ENCODE peak calls at places on chromosome 1, in five cellular contexts. One of them, this sample, is unnamed.

GRCh38 chr1:10795305-10796021 is 983 bp downstream of the CASZ1 start:
- DNase-seq in GM20000: peak; percentile 54
- DNase-seq in GM12865: no peak
- DNase-seq in heart left ventricle: no peak
- DNase-seq in cardiac fibroblast: peak; percentile 23
- DNase-seq in this sample: no peak

GRCh38 chr1:20093940-20094391 is 24.0 kb downstream of the PLA2G5 start:
- DNase-seq in GM20000: no peak
- DNase-seq in GM12865: no peak
- DNase-seq in heart left ventricle: peak; percentile 75
- DNase-seq in cardiac fibroblast: peak; percentile 34
- DNase-seq in this sample: no peak

GRCh38 chr1:203177471-203178039 is 1.9 kb upstream of the MYBPH start:
- DNase-seq in cardiac fibroblast: peak; percentile 63
- DNase-seq in heart left ventricle: peak; percentile 47
- DNase-seq in GM12865: no peak
- DNase-seq in GM20000: no peak
- DNase-seq in this sample: no peak

GRCh38 chr1:187244623-187245022 is 415.9 kb downstream of the PLA2G4A start:
- DNase-seq in cardiac fibroblast: no peak
- DNase-seq in heart left ventricle: no peak
- DNase-seq in GM12865: peak; percentile 21
- DNase-seq in GM20000: no peak
- DNase-seq in this sample: no peak

GRCh38 chr1:76759950-76760349 is 107.3 kb upstream of the ST6GALNAC5 start:
- DNase-seq in cardiac fibroblast: peak; percentile 16
- DNase-seq in heart left ventricle: no peak
- DNase-seq in GM12865: no peak
- DNase-seq in GM20000: no peak
- DNase-seq in this sample: peak; percentile 14

GRCh38 chr1:172779501-172779900 is 120.6 kb downstream of the FASLG start:
- DNase-seq in heart left ventricle: no peak
- DNase-seq in cardiac fibroblast: no peak
- DNase-seq in GM12865: no peak
- DNase-seq in GM20000: no peak
- DNase-seq in this sample: no peak

GRCh38 chr1:201354151-201354900 is 23.2 kb downstream of the TNNT2 start:
- DNase-seq in heart left ventricle: peak; percentile 23
- DNase-seq in GM12865: no peak
- DNase-seq in GM20000: no peak
- DNase-seq in cardiac fibroblast: no peak
- DNase-seq in this sample: no peak

GRCh38 chr1:2597441-2598328 is 11.1 kb downstream of the PRXL2B start:
- DNase-seq in cardiac fibroblast: no peak
- DNase-seq in GM12865: no peak
- DNase-seq in GM20000: no peak
- DNase-seq in heart left ventricle: peak; percentile 52
- DNase-seq in this sample: peak; percentile 1

GRCh38 chr1:245356891-245357585 is 202.3 kb downstream of the KIF26B start:
- DNase-seq in GM12865: no peak
- DNase-seq in cardiac fibroblast: no peak
- DNase-seq in heart left ventricle: no peak
- DNase-seq in GM20000: no peak
- DNase-seq in this sample: no peak

GRCh38 chr1:183804382-183804781 is 538 bp upstream of the RGL1 start:
- DNase-seq in GM12865: no peak
- DNase-seq in cardiac fibroblast: no peak
- DNase-seq in heart left ventricle: no peak
- DNase-seq in GM20000: no peak
- DNase-seq in this sample: no peak

GRCh38 chr1:206635983-206636354 is 633 bp downstream of the DYRK3 start:
- DNase-seq in GM12865: peak; percentile 10
- DNase-seq in GM20000: peak; percentile 45
- DNase-seq in heart left ventricle: no peak
- DNase-seq in cardiac fibroblast: peak; percentile 22
- DNase-seq in this sample: peak; percentile 32

GRCh38 chr1:96028071-96028470 is 693.5 kb upstream of the PTBP2 start:
- DNase-seq in GM20000: no peak
- DNase-seq in GM12865: no peak
- DNase-seq in heart left ventricle: peak; percentile 49
- DNase-seq in cardiac fibroblast: no peak
- DNase-seq in this sample: no peak

GRCh38 chr1:236142358-236143103 is at the start of gene GPR137B:
- DNase-seq in cardiac fibroblast: peak; percentile 53
- DNase-seq in GM12865: peak; percentile 72
- DNase-seq in GM20000: peak; percentile 95
- DNase-seq in heart left ventricle: peak; percentile 74
- DNase-seq in this sample: peak; percentile 83

GRCh38 chr1:233441981-233442380 is 114.5 kb downstream of the MAP3K21 start:
- DNase-seq in GM12865: no peak
- DNase-seq in heart left ventricle: no peak
- DNase-seq in GM20000: no peak
- DNase-seq in cardiac fibroblast: no peak
- DNase-seq in this sample: no peak

GRCh38 chr1:47661065-47661464 is 223.2 kb downstream of the FOXD2 start:
- DNase-seq in heart left ventricle: no peak
- DNase-seq in GM20000: no peak
- DNase-seq in cardiac fibroblast: no peak
- DNase-seq in GM12865: no peak
- DNase-seq in this sample: no peak

GRCh38 chr1:113615425-113615824 is 143.9 kb downstream of the PHTF1 start:
- DNase-seq in cardiac fibroblast: peak; percentile 66
- DNase-seq in GM12865: no peak
- DNase-seq in heart left ventricle: no peak
- DNase-seq in GM20000: no peak
- DNase-seq in this sample: no peak

GRCh38 chr1:156870734-156871133 is 10.1 kb downstream of the NTRK1 start:
- DNase-seq in GM12865: no peak
- DNase-seq in GM20000: no peak
- DNase-seq in heart left ventricle: no peak
- DNase-seq in cardiac fibroblast: peak; percentile 90
- DNase-seq in this sample: no peak

GRCh38 chr1:1550591-1551432 is 10.4 kb upstream of the TMEM240 start:
- DNase-seq in GM12865: no peak
- DNase-seq in GM20000: no peak
- DNase-seq in heart left ventricle: no peak
- DNase-seq in cardiac fibroblast: peak; percentile 40
- DNase-seq in this sample: no peak
- TF ChIP-seq CTCF in GM12865: no peak
- TF ChIP-seq CTCF in GM20000: no peak
- TF ChIP-seq CTCF in heart left ventricle: no peak
- TF ChIP-seq CTCF in cardiac fibroblast: peak; percentile 49
- TF ChIP-seq CTCF in this sample: peak; percentile 23

GRCh38 chr1:238951809-238952208 is 434.6 kb upstream of the CHRM3 start:
- DNase-seq in heart left ventricle: no peak
- DNase-seq in GM12865: no peak
- DNase-seq in cardiac fibroblast: peak; percentile 66
- DNase-seq in GM20000: no peak
- DNase-seq in this sample: peak; percentile 7
- TF ChIP-seq CTCF in heart left ventricle: peak; percentile 31
- TF ChIP-seq CTCF in GM12865: no peak
- TF ChIP-seq CTCF in cardiac fibroblast: peak; percentile 26
- TF ChIP-seq CTCF in GM20000: no peak
- TF ChIP-seq CTCF in this sample: no peak

GRCh38 chr1:37473431-37474050 is 839 bp upstream of the ZC3H12A start:
- DNase-seq in heart left ventricle: no peak
- DNase-seq in cardiac fibroblast: peak; percentile 61
- DNase-seq in GM12865: no peak
- DNase-seq in GM20000: no peak
- DNase-seq in this sample: peak; percentile 61
- TF ChIP-seq CTCF in heart left ventricle: no peak
- TF ChIP-seq CTCF in cardiac fibroblast: peak; percentile 21
- TF ChIP-seq CTCF in GM12865: no peak
- TF ChIP-seq CTCF in GM20000: no peak
- TF ChIP-seq CTCF in this sample: no peak

DNA sequence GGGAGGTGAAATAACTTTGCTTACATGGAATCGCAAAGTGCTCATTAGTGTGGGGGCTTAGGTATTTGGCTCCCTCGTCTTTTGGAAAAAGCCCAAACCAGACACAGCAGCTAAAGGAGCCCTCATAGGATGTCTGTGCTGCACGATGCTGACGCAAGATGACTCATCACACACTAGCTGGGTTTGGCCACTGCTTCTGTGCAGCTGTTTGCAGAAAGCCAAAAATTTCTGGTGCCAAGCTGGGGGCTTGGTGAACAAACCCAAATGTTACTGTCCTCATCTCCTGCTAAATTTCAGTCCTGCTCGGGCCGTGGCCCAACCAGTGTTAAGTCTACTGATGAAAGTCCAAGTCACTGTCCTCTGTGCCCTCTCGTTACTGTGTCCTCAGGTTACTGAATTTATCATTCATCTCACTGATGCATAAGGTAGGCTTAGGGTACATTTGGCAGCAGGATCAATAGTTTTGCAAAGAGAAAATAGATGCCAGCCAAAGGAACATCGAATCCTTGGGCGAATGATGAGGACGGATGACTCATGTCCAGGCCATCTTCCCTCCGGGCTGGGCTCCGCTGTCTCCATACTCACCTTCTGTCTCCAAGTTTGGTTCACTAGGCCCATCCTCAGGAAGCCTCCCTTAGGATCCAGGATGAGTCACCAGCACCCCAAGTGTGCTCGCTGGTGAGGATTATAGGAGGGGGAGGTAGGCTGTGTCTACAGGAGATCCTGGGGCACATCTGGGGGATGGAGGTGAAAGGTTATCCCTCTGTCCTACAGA is 177.7 kb downstream of the ADSS2 start:
- DNase-seq in GM12865: peak; percentile 34
- DNase-seq in GM20000: no peak
- DNase-seq in cardiac fibroblast: peak; percentile 99
- DNase-seq in heart left ventricle: no peak
- DNase-seq in this sample: peak; percentile 25
- TF ChIP-seq CTCF in GM12865: no peak
- TF ChIP-seq CTCF in GM20000: no peak
- TF ChIP-seq CTCF in cardiac fibroblast: no peak
- TF ChIP-seq CTCF in heart left ventricle: no peak
- TF ChIP-seq CTCF in this sample: no peak

GRCh38 chr1:192577145-192578140 is 1.9 kb downstream of the RGS1 start:
- DNase-seq in GM12865: no peak
- DNase-seq in cardiac fibroblast: no peak
- DNase-seq in GM20000: no peak
- DNase-seq in heart left ventricle: no peak
- DNase-seq in this sample: no peak

GRCh38 chr1:192579319-192579738 is 3.8 kb downstream of the RGS1 start:
- DNase-seq in GM20000: no peak
- DNase-seq in cardiac fibroblast: peak; percentile 71
- DNase-seq in heart left ventricle: no peak
- DNase-seq in GM12865: peak; percentile 55
- DNase-seq in this sample: no peak

GRCh38 chr1:192578144-192578909 is 2.8 kb downstream of the RGS1 start:
- DNase-seq in GM12865: no peak
- DNase-seq in cardiac fibroblast: no peak
- DNase-seq in GM20000: no peak
- DNase-seq in heart left ventricle: no peak
- DNase-seq in this sample: no peak

GRCh38 chr1:192581131-192581927 is 5.8 kb downstream of the RGS1 start:
- DNase-seq in GM12865: no peak
- DNase-seq in heart left ventricle: no peak
- DNase-seq in GM20000: no peak
- DNase-seq in cardiac fibroblast: no peak
- DNase-seq in this sample: no peak

DNA sequence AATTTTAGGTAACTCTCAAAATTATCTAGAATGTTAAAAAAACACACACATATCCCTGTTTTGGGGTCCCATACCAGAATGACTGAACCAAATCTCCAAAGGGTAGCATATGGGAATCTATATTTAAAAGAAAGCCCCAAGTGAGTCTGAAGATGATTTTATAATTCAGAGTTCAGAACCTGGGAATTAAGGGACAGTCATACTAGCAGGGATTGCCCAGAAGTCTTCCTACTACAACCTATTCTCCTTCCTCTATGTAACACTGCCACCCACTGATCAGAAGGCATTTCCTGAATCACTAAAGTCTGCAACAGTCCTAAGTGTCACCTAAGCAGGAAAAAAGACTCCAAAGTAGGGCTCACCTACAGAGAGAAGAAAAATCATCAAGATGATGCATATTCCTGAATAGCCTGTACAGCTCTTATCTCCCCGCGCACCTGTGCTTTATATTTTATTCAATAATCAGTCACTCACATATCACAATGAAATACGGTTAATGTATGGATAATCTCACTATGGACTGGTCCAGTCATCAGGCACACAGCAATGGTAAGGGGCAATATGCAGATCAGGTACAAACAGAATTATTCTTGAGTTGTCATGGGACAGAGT is 4.9 kb downstream of the RGS1 start:
- DNase-seq in GM20000: peak; percentile 8
- DNase-seq in cardiac fibroblast: peak; percentile 82
- DNase-seq in heart left ventricle: no peak
- DNase-seq in GM12865: peak; percentile 66
- DNase-seq in this sample: no peak
- TF ChIP-seq CTCF in GM20000: peak; percentile 64
- TF ChIP-seq CTCF in cardiac fibroblast: peak; percentile 53
- TF ChIP-seq CTCF in heart left ventricle: peak; percentile 49
- TF ChIP-seq CTCF in GM12865: peak; percentile 35
- TF ChIP-seq CTCF in this sample: peak; percentile 47

GRCh38 chr1:169759038-169759437 is 25.2 kb upstream of the SELE start:
- DNase-seq in heart left ventricle: no peak
- DNase-seq in cardiac fibroblast: no peak
- DNase-seq in GM12865: no peak
- DNase-seq in GM20000: no peak
- DNase-seq in this sample: no peak

GRCh38 chr1:169750041-169750440 is 16.2 kb upstream of the SELE start:
- DNase-seq in GM20000: no peak
- DNase-seq in GM12865: no peak
- DNase-seq in heart left ventricle: no peak
- DNase-seq in cardiac fibroblast: no peak
- DNase-seq in this sample: no peak

DNA sequence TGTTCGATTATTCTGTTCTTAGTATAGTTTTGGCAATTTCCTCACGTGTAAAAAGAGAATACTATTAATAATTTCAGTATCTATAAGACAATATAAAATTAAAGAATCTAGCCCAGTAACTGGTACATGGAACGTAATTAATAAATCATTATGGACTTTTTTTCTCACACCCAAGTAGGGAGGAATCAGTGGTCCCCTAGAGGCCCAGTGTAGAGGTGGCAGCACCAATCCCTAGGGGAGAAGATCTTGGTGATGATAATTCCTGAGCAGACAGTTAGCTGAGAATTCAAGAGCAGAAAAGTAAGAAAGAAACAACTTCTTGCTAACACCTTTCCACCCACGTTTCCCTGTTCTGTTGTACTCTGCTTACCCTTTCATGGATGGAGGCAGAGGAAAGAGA is 19.7 kb upstream of the SELE start:
- DNase-seq in heart left ventricle: no peak
- DNase-seq in cardiac fibroblast: no peak
- DNase-seq in GM20000: no peak
- DNase-seq in GM12865: no peak
- DNase-seq in this sample: no peak
- TF ChIP-seq CTCF in heart left ventricle: no peak
- TF ChIP-seq CTCF in cardiac fibroblast: no peak
- TF ChIP-seq CTCF in GM20000: no peak
- TF ChIP-seq CTCF in GM12865: no peak
- TF ChIP-seq CTCF in this sample: no peak

GRCh38 chr1:184988506-184988905 is 14.2 kb upstream of the NIBAN1 start:
- DNase-seq in cardiac fibroblast: no peak
- DNase-seq in GM12865: no peak
- DNase-seq in GM20000: no peak
- DNase-seq in heart left ventricle: no peak
- DNase-seq in this sample: no peak

GRCh38 chr1:184982002-184982954 is 8.0 kb upstream of the NIBAN1 start:
- DNase-seq in cardiac fibroblast: peak; percentile 84
- DNase-seq in heart left ventricle: peak; percentile 87
- DNase-seq in GM20000: peak; percentile 75
- DNase-seq in GM12865: peak; percentile 86
- DNase-seq in this sample: peak; percentile 85

GRCh38 chr1:184986250-184986649 is 11.9 kb upstream of the NIBAN1 start:
- DNase-seq in GM20000: no peak
- DNase-seq in GM12865: no peak
- DNase-seq in heart left ventricle: no peak
- DNase-seq in cardiac fibroblast: peak; percentile 66
- DNase-seq in this sample: no peak
- TF ChIP-seq CTCF in GM20000: no peak
- TF ChIP-seq CTCF in GM12865: no peak
- TF ChIP-seq CTCF in heart left ventricle: peak; percentile 35
- TF ChIP-seq CTCF in cardiac fibroblast: peak; percentile 48
- TF ChIP-seq CTCF in this sample: no peak

This sample was measured in activated CD8-positive, alpha-beta T cell treated with anti-CD3 and anti-CD28 coated beads for 36 hours.